ENCODE peak calls at places on chromosome 16, in ten cellular contexts. G, C, F, S, B, X, R, N, T and O are unnamed samples.

GRCh38 chr16:54286067-54286329 is 589 bp downstream of the IRX3 start:
- DNase-seq in G (no peak), C (no peak), F (no peak), S (no peak), B (no peak), X (no peak), R (no peak), N (no peak), T (no peak), O (no peak)

GRCh38 chr16:72474511-72475123 is 302.7 kb upstream of the PMFBP1 start:
- DNase-seq in G (no peak), C (peak; percentile 79), F (peak; percentile 73), S (no peak), B (no peak), X (no peak), R (peak; percentile 62), N (no peak), T (no peak), O (no peak)

GRCh38 chr16:55842369-55843104 is 9.6 kb upstream of the CES1 start:
- DNase-seq in G (peak; percentile 55), C (peak; percentile 5), F (peak; percentile 51), S (no peak), B (no peak), X (no peak), R (peak; percentile 41), N (peak; percentile 37), T (peak; percentile 56), O (peak; percentile 75)

GRCh38 chr16:8063151-8063550 is 527.2 kb downstream of the TMEM114 start:
- DNase-seq in G (no peak), C (no peak), F (no peak), S (no peak), B (no peak), X (no peak), R (no peak), N (no peak), T (no peak), O (no peak)

GRCh38 chr16:61432421-61432820 is 603.8 kb downstream of the CDH8 start:
- DNase-seq in G (no peak), C (no peak), F (peak; percentile 5), S (no peak), B (no peak), X (no peak), R (no peak), N (no peak), T (no peak), O (no peak)

GRCh38 chr16:17026600-17027242 is 444.0 kb downstream of the XYLT1 start:
- DNase-seq in G (no peak), C (no peak), F (no peak), S (peak; percentile 10), B (no peak), X (no peak), R (no peak), N (no peak), T (no peak), O (no peak)

GRCh38 chr16:30087181-30087898 is 4.4 kb downstream of the TBX6 start:
- DNase-seq in G (no peak), C (no peak), F (no peak), S (no peak), B (no peak), X (no peak), R (no peak), N (no peak), T (no peak), O (no peak)

GRCh38 chr16:22141746-22142145 is 20.6 kb upstream of the SDR42E2 start:
- DNase-seq in G (peak; percentile 10), C (no peak), F (peak; percentile 30), S (no peak), B (no peak), X (no peak), R (peak; percentile 28), N (no peak), T (no peak), O (no peak)

GRCh38 chr16:22370038-22370541 is 4.3 kb downstream of the CDR2 start:
- DNase-seq in G (no peak), C (no peak), F (peak; percentile 40), S (no peak), B (no peak), X (no peak), R (no peak), N (no peak), T (no peak), O (no peak)

GRCh38 chr16:80407265-80407987 is 133.4 kb upstream of the DYNLRB2 start:
- DNase-seq in G (no peak), C (no peak), F (no peak), S (no peak), B (no peak), X (no peak), R (no peak), N (peak; percentile 31), T (no peak), O (no peak)

GRCh38 chr16:50309527-50310307 is 43.4 kb downstream of the ADCY7 start:
- DNase-seq in G (no peak), C (no peak), F (no peak), S (no peak), B (no peak), X (no peak), R (peak; percentile 33), N (no peak), T (no peak), O (no peak)

GRCh38 chr16:66894948-66895696 is 14.8 kb downstream of the PDP2 start:
- DNase-seq in G (peak; percentile 63), C (peak; percentile 56), F (peak; percentile 70), S (peak; percentile 82), B (peak; percentile 66), X (no peak), R (peak; percentile 83), N (peak; percentile 82), T (peak; percentile 84), O (peak; percentile 65)

GRCh38 chr16:27995378-27995777 is 68.1 kb downstream of the GSG1L start:
- DNase-seq in G (no peak), C (no peak), F (no peak), S (no peak), B (no peak), X (no peak), R (no peak), N (no peak), T (no peak), O (no peak)

GRCh38 chr16:52497067-52497816 is 49.7 kb downstream of the TOX3 start:
- DNase-seq in G (no peak), C (no peak), F (peak; percentile 10), S (no peak), B (no peak), X (no peak), R (no peak), N (no peak), T (peak; percentile 27), O (peak; percentile 94)

GRCh38 chr16:31134625-31135534 is 647 bp downstream of the PRSS8 start:
- DNase-seq in G (no peak), C (no peak), F (peak; percentile 14), S (peak; percentile 77), B (no peak), X (no peak), R (no peak), N (peak; percentile 58), T (no peak), O (no peak)

GRCh38 chr16:73326770-73327470 is 279.0 kb upstream of the ZFHX3 start:
- DNase-seq in G (no peak), C (no peak), F (no peak), S (no peak), B (no peak), X (no peak), R (no peak), N (no peak), T (no peak), O (no peak)

GRCh38 chr16:30738984-30739951 is 9.0 kb upstream of the PHKG2 start:
- DNase-seq in G (no peak), C (no peak), F (no peak), S (no peak), B (no peak), X (no peak), R (no peak), N (no peak), T (no peak), O (no peak)

GRCh38 chr16:88337538-88337937 is 45.2 kb upstream of the ZNF469 start:
- DNase-seq in G (no peak), C (no peak), F (no peak), S (no peak), B (no peak), X (no peak), R (no peak), N (no peak), T (no peak), O (no peak)

GRCh38 chr16:81808933-81809480 is 29.9 kb downstream of the PLCG2 start:
- DNase-seq in G (peak; percentile 95), C (no peak), F (peak; percentile 2), S (peak; percentile 70), B (no peak), X (no peak), R (no peak), N (peak; percentile 81), T (no peak), O (no peak)

GRCh38 chr16:88762258-88762870 is 22.7 kb downstream of the PIEZO1 start:
- DNase-seq in G (no peak), C (no peak), F (no peak), S (no peak), B (no peak), X (no peak), R (no peak), N (no peak), T (no peak), O (no peak)

GRCh38 chr16:47377156-47377555 is 83.7 kb downstream of the ITFG1 start:
- DNase-seq in G (no peak), C (no peak), F (peak; percentile 44), S (no peak), B (no peak), X (no peak), R (no peak), N (no peak), T (no peak), O (no peak)

GRCh38 chr16:4666537-4667202 is 26.7 kb upstream of the NUDT16L1 start:
- DNase-seq in G (no peak), C (no peak), F (no peak), S (no peak), B (no peak), X (no peak), R (no peak), N (no peak), T (no peak), O (no peak)

GRCh38 chr16:117381-118365 is 20.8 kb downstream of the NPRL3 start:
- DNase-seq in G (peak; percentile 71), C (no peak), F (peak; percentile 59), S (peak; percentile 81), B (no peak), X (peak; percentile 25), R (peak; percentile 71), N (peak; percentile 43), T (no peak), O (peak; percentile 15)

GRCh38 chr16:2846511-2847310 is 11.3 kb downstream of the PRSS22 start:
- DNase-seq in G (no peak), C (no peak), F (peak; percentile 78), S (no peak), B (no peak), X (no peak), R (peak; percentile 22), N (no peak), T (no peak), O (no peak)

GRCh38 chr16:2739555-2740435 is 12.6 kb upstream of the SRRM2 start:
- DNase-seq in G (no peak), C (no peak), F (no peak), S (no peak), B (no peak), X (no peak), R (no peak), N (no peak), T (no peak), O (no peak)